ENCODE peak calls at places on chromosomes 2 and 18, in six cellular contexts. H, Q, J, M, G and W are unnamed samples.

GRCh38 chr2:100178085-100178788 is 35.8 kb upstream of the AFF3 start:
- DNase-seq in H (peak; percentile 38), Q (no peak), J (no peak), M (peak; percentile 80), G (no peak), W (no peak)

GRCh38 chr2:163493330-163494319 is 242.2 kb downstream of the FIGN start:
- DNase-seq in H (no peak), Q (no peak), J (no peak), M (no peak), G (no peak), W (no peak)

GRCh38 chr18:22141211-22141610 is 28.2 kb upstream of the GATA6 start:
- DNase-seq in H (no peak), Q (no peak), J (no peak), M (no peak), G (no peak), W (no peak)

GRCh38 chr18:907880-908512 is 3.3 kb downstream of the ADCYAP1 start:
- DNase-seq in H (no peak), Q (no peak), J (no peak), M (no peak), G (no peak), W (no peak)

GRCh38 chr2:172496096-172496709 is 59.7 kb upstream of the PDK1 start:
- DNase-seq in H (no peak), Q (no peak), J (no peak), M (no peak), G (no peak), W (no peak)

GRCh38 chr2:95058466-95058988 is 33.0 kb downstream of the MAL start:
- DNase-seq in H (no peak), Q (no peak), J (no peak), M (no peak), G (no peak), W (no peak)

GRCh38 chr2:21836766-21837543 is 713.2 kb downstream of the TDRD15 start:
- DNase-seq in H (peak; percentile 95), Q (no peak), J (no peak), M (no peak), G (no peak), W (no peak)

GRCh38 chr2:15941970-15942710 is 1.8 kb downstream of the MYCN start:
- DNase-seq in H (no peak), Q (no peak), J (peak; percentile 32), M (peak; percentile 39), G (no peak), W (no peak)

GRCh38 chr2:224518806-224519580 is 66.2 kb downstream of the CUL3 start:
- DNase-seq in H (peak; percentile 84), Q (no peak), J (no peak), M (peak; percentile 1), G (no peak), W (no peak)

GRCh38 chr2:39118786-39119499 is 1.9 kb downstream of the SOS1 start:
- DNase-seq in H (no peak), Q (no peak), J (no peak), M (no peak), G (no peak), W (no peak)

GRCh38 chr2:64442801-64443429 is 11.0 kb upstream of the LGALSL start:
- DNase-seq in H (no peak), Q (no peak), J (no peak), M (no peak), G (no peak), W (no peak)

GRCh38 chr2:28408764-28409599 is 16.3 kb downstream of the FOSL2 start:
- DNase-seq in H (peak; percentile 44), Q (no peak), J (no peak), M (peak; percentile 98), G (peak; percentile 54), W (no peak)

GRCh38 chr2:236814558-236814957 is 244.9 kb downstream of the ACKR3 start:
- DNase-seq in H (no peak), Q (no peak), J (no peak), M (no peak), G (no peak), W (no peak)

GRCh38 chr18:48840491-48840877 is 110.3 kb downstream of the SMAD7 start:
- DNase-seq in H (no peak), Q (no peak), J (peak; percentile 42), M (no peak), G (no peak), W (no peak)

GRCh38 chr2:222424729-222425671 is 657 bp downstream of the SGPP2 start:
- DNase-seq in H (no peak), Q (no peak), J (peak; percentile 86), M (no peak), G (no peak), W (no peak)

GRCh38 chr2:100818606-100819364 is 1.2 kb upstream of the NPAS2 start:
- DNase-seq in H (peak; percentile 72), Q (no peak), J (no peak), M (peak; percentile 74), G (no peak), W (no peak)

GRCh38 chr2:211434773-211435172 is 878.4 kb downstream of the CPS1 start:
- DNase-seq in H (no peak), Q (no peak), J (no peak), M (no peak), G (no peak), W (no peak)

GRCh38 chr2:30264236-30264635 is 32.9 kb downstream of the LBH start:
- DNase-seq in H (no peak), Q (no peak), J (no peak), M (no peak), G (no peak), W (no peak)